ENCODE peak calls at places on chromosomes 5 and 9, in five cellular contexts. K, G, A, M and V are unnamed samples.
A peak's percentile ranks its signal among the peaks of the same experiment; 100 is the strongest.

GRCh38 chr5:158032246-158032645 is 173.3 kb upstream of the CLINT1 start:
- DNase-seq in K (no peak), G (no peak), A (no peak), M (no peak), V (no peak)

GRCh38 chr5:179131886-179132585 is 71.9 kb downstream of the ZNF354C start:
- DNase-seq in K (no peak), G (no peak), A (no peak), M (no peak), V (no peak)

GRCh38 chr9:124280176-124280691 is 22.5 kb downstream of the NEK6 start:
- DNase-seq in K (no peak), G (peak; percentile 91), A (no peak), M (no peak), V (no peak)

GRCh38 chr5:10091701-10092100 is 158.0 kb downstream of the ATPSCKMT start:
- DNase-seq in K (no peak), G (no peak), A (no peak), M (no peak), V (peak; percentile 39)

GRCh38 chr5:156879665-156880285 is 29.7 kb downstream of the PPP1R2B start:
- DNase-seq in K (no peak), G (no peak), A (no peak), M (no peak), V (no peak)

GRCh38 chr5:172007153-172007794 is 836 bp upstream of the FBXW11 start:
- DNase-seq in K (no peak), G (peak; percentile 39), A (no peak), M (no peak), V (no peak)

GRCh38 chr9:122402403-122403268 is 31.8 kb downstream of the PTGS1 start:
- DNase-seq in K (no peak), G (peak; percentile 99), A (no peak), M (peak; percentile 76), V (no peak)

GRCh38 chr5:13348568-13348967 is 595.9 kb downstream of the DNAH5 start:
- DNase-seq in K (no peak), G (no peak), A (no peak), M (no peak), V (no peak)

GRCh38 chr5:178284095-178284675 is 51.6 kb upstream of the PHYKPL start:
- DNase-seq in K (no peak), G (peak; percentile 3), A (no peak), M (no peak), V (no peak)

GRCh38 chr5:56585466-56585865 is 229.9 kb upstream of the MAP3K1 start:
- DNase-seq in K (no peak), G (peak; percentile 63), A (no peak), M (no peak), V (no peak)

GRCh38 chr5:136133416-136134383 is 1.1 kb downstream of the SMAD5 start:
- DNase-seq in K (peak; percentile 32), G (peak; percentile 59), A (no peak), M (peak; percentile 73), V (peak; percentile 34)

GRCh38 chr5:159581502-159582249 is 251.4 kb upstream of the IL12B start:
- DNase-seq in K (no peak), G (peak; percentile 45), A (no peak), M (no peak), V (no peak)

GRCh38 chr5:72427016-72427415 is 80.2 kb downstream of the ZNF366 start:
- DNase-seq in K (no peak), G (no peak), A (no peak), M (no peak), V (no peak)

DNA sequence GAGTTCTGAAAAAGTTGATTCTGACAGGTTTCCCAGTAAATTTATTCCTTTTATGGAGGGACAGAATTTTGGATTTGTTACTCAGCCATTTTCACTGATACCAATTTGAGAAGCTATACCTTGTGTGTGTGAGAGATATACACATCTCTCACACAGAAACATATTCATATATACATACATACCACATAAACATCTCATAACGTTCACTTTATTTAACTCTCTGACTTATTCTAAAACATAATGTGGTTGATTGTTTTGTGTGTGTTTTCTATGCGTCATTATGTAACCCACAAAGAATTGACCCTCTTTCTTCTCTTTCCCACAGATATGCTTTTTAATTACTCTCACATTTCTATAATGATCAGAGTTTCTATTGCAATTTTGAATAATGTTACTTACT is 570.8 kb upstream of the TLE4 start:
- DNase-seq in K (no peak), G (no peak), A (no peak), M (no peak), V (no peak)
- H4K91ac ChIP-seq in K (no peak overlapping the region), G (no peak overlapping the region), A (no peak overlapping the region), M (no peak overlapping the region), V (no peak overlapping the region)

GRCh38 chr5:141846031-141846430 is 32.2 kb downstream of the PCDH1 start:
- DNase-seq in K (peak; percentile 56), G (peak; percentile 85), A (no peak), M (peak; percentile 57), V (peak; percentile 65)

GRCh38 chr5:141844414-141845097 is 33.7 kb downstream of the PCDH1 start:
- DNase-seq in K (no peak), G (no peak), A (no peak), M (no peak), V (no peak)

GRCh38 chr5:141843156-141843927 is 34.9 kb downstream of the PCDH1 start:
- DNase-seq in K (no peak), G (peak; percentile 44), A (no peak), M (peak; percentile 96), V (peak; percentile 71)

GRCh38 chr5:141848771-141849370 is 29.3 kb downstream of the PCDH1 start:
- DNase-seq in K (no peak), G (peak; percentile 66), A (peak; percentile 83), M (peak; percentile 68), V (peak; percentile 95)

GRCh38 chr5:141845371-141845821 is 32.8 kb downstream of the PCDH1 start:
- DNase-seq in K (no peak), G (no peak), A (no peak), M (no peak), V (peak; percentile 86)
- H4K91ac ChIP-seq in K (no peak overlapping the region), G (no peak overlapping the region), A (peak overlapping the region; percentile 61), M (no peak overlapping the region), V (no peak overlapping the region)

DNA sequence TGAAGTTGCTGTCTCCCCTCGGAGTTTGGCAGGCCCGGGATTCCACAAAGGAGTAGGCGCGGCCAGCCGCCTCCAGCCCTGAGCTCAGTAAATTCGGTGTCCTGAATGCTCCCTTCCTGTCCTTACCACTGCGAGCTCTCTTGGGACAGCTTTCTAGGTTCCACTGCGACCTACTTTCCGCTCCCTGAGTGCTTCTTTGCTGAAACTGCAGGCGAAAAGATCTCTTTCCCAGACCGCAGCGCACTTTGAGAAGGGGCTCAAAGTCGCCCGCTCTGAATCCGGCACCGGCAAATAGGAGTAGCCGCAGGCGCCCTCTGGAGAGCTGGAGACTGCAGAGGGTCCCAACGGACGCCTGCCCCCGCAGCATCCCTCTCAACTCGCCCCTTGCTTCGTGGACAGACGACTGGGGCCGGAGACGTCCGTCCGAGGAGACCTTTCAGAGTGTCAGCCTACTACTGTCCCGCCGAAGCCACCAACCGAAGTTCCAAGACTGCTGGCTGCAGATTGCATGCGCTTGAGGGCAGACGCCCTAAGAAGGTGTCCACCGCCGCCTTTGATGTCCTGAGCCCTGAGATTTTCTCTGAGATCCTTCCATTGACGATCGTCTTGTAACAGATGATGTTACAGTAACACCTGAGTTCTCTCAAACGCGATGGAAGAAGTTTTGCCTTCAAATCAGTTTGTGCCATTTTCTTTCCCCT is 96.0 kb downstream of the ANXA2R start:
- DNase-seq in K (peak; percentile 11), G (peak; percentile 11), A (no peak), M (no peak), V (peak; percentile 69)
- H4K91ac ChIP-seq in K (no peak overlapping the region), G (peak overlapping the region; percentile 72), A (no peak overlapping the region), M (no peak overlapping the region), V (no peak overlapping the region)

DNA sequence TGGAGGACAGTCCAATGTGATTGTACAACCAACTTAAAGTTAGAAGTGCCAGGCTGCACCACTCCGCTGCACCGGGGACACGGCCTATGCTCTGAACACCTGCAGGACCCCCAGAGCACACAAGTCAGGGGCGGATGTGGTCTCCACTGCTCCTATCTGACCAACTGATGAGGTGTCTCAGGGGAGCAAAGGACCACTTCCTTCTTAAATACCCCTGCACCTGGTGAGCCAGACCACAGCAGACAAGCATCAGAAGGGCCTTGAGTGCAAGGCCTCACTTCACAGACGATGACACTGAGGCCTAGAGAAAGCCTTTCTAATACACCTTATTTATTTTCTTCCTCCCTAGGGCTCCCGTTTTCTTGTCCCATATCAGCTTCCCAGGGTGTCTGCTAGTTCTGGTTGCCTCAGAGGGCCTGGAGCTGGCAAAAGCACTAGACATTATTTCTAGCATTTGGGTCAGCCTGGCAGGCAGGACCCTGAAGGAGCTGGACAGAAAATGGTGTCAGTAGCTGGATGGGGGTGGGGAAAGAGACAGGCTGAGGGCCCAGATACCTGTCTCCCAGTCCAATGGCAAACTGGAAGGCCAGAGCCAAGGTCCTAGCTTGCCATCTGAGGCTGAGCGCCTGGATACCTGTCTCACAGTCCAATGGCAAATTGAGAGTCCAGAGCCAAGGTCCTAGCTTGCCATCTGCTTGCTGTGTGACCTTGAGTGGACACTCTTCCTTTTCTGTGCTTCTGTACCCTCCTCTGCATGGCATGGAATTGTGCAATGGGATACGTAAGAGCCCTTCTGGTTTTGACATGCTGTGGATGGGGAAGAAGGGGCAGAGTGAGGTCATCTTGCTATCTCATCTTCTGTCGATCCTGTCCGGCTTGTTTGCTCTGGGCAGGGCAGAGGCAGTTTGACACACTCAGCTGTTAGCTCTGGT is 9.0 kb downstream of the CCDC69 start:
- DNase-seq in K (no peak), G (no peak), A (no peak), M (peak; percentile 84), V (no peak)
- H4K91ac ChIP-seq in K (no peak overlapping the region), G (no peak overlapping the region), A (no peak overlapping the region), M (peak overlapping the region; percentile 47), V (no peak overlapping the region)

GRCh38 chr5:132877938-132878337 is 4.5 kb downstream of the LEAP2 start:
- DNase-seq in K (no peak), G (peak; percentile 82), A (no peak), M (no peak), V (no peak)
- H4K91ac ChIP-seq in K (no peak overlapping the region), G (no peak overlapping the region), A (no peak overlapping the region), M (no peak overlapping the region), V (no peak overlapping the region)

GRCh38 chr9:128077847-128078503 is 9.9 kb downstream of the SLC25A25 start:
- DNase-seq in K (no peak), G (no peak), A (no peak), M (no peak), V (no peak)
- H4K91ac ChIP-seq in K (no peak overlapping the region), G (no peak overlapping the region), A (no peak overlapping the region), M (no peak overlapping the region), V (no peak overlapping the region)